ENCODE peak calls at places on chromosome 12, in six cellular contexts. C is neuronal stem cell, X is mesendoderm, H is IMR-90, I is mesenchymal stem cell, P is trophoblast cell. F is an unnamed sample. For H3K36me3, the result is how much of the 10 kb centered on the place peaks cover.

GRCh38 chr12:64625243-64626077 is 15.2 kb downstream of the RASSF3 start:
- DNase-seq in I (peak), H (peak), C (no peak), X (peak), P (peak), F (no peak)

GRCh38 chr12:130775953-130776856 is 60.1 kb upstream of the RIMBP2 start:
- DNase-seq in X (peak), H (peak), P (peak), I (peak), C (no peak), F (peak)

GRCh38 chr12:113173081-113173698 is 12.1 kb downstream of the DDX54 start:
- DNase-seq in H (no peak), X (no peak), I (no peak), C (no peak), P (no peak), F (no peak)

GRCh38 chr12:113933201-113933786 is 32.8 kb downstream of the RBM19 start:
- DNase-seq in I (peak), H (peak), P (no peak), X (peak), C (peak), F (no peak)

GRCh38 chr12:64169999-64170398 is 52.1 kb downstream of the KICS2 start:
- DNase-seq in H (no peak), P (no peak), C (no peak), I (no peak), X (no peak), F (no peak)

GRCh38 chr12:84701966-84702365 is 210.6 kb downstream of the SLC6A15 start:
- DNase-seq in P (no peak), H (peak), I (no peak), X (no peak), C (no peak), F (no peak)

GRCh38 chr12:94074970-94075695 is 73.2 kb upstream of the PLXNC1 start:
- DNase-seq in H (peak), C (peak), X (peak), I (peak), P (peak), F (no peak)

GRCh38 chr12:41962171-41962572 is 182.5 kb downstream of the GXYLT1 start:
- DNase-seq in C (no peak), X (no peak), P (no peak), I (no peak), H (no peak), F (no peak)

GRCh38 chr12:6823161-6824084 is 1.8 kb downstream of the GPR162 start:
- DNase-seq in P (no peak), C (no peak), I (no peak), H (no peak), X (peak), F (no peak)

GRCh38 chr12:65871865-65872645 is 47.8 kb downstream of the HMGA2 start:
- DNase-seq in P (peak), I (no peak), C (no peak), H (no peak), X (no peak), F (no peak)

GRCh38 chr12:29763301-29763683 is 20.4 kb downstream of the TMTC1 start:
- DNase-seq in P (no peak), C (no peak), X (no peak), I (peak), H (no peak), F (no peak)

GRCh38 chr12:85606455-85606854 is 229.8 kb downstream of the RASSF9 start:
- DNase-seq in H (no peak), X (no peak), P (no peak), I (no peak), C (no peak), F (no peak)

GRCh38 chr12:5503774-5504173 is 71.9 kb downstream of the NTF3 start:
- DNase-seq in I (no peak), P (peak), X (no peak), C (no peak), H (no peak), F (no peak)

GRCh38 chr12:45248095-45248494 is 32.2 kb downstream of the ANO6 start:
- DNase-seq in H (no peak), I (no peak), X (no peak), P (no peak), C (no peak), F (no peak)

GRCh38 chr12:54364413-54364812 is at the start of gene GPR84:
- DNase-seq in C (no peak), H (no peak), P (no peak), X (no peak), I (no peak), F (no peak)

GRCh38 chr12:106305376-106305775 is 2.8 kb downstream of the TCP11L2 start:
- DNase-seq in I (peak), P (no peak), H (peak), C (no peak), X (no peak), F (no peak)

GRCh38 chr12:20748198-20748597 is 53.1 kb downstream of the SLCO1C1 start:
- DNase-seq in X (no peak), I (no peak), H (no peak), P (no peak), C (no peak), F (no peak)

GRCh38 chr12:66269757-66270383 is 32.4 kb upstream of the HELB start:
- DNase-seq in H (peak), P (no peak), I (peak), C (peak), X (peak), F (no peak)

GRCh38 chr12:10223208-10223607 is 10.5 kb downstream of the GABARAPL1 start:
- DNase-seq in C (no peak), I (no peak), P (no peak), H (no peak), X (no peak), F (peak)

GRCh38 chr12:123363743-123364531 is 710 bp downstream of the SBNO1 start:
- DNase-seq in P (no peak), I (no peak), H (no peak), C (peak), X (peak), F (no peak)

GRCh38 chr12:21337453-21337852 is 2.7 kb upstream of the SLCO1A2 start:
- DNase-seq in P (no peak), H (no peak), I (no peak), C (no peak), X (no peak), F (no peak)

GRCh38 chr12:49236423-49236822 is 28.5 kb upstream of the TUBA1C start:
- DNase-seq in X (no peak), H (no peak), C (no peak), P (no peak), I (no peak), F (no peak)

GRCh38 chr12:124493809-124494750 is 73.3 kb downstream of the NCOR2 start:
- DNase-seq in P (no peak), C (no peak), I (no peak), X (no peak), H (no peak), F (no peak)

GRCh38 chr12:131711551-131712205 is 788 bp downstream of the SFSWAP start:
- DNase-seq in P (no peak), I (peak), X (no peak), C (no peak), H (no peak), F (no peak)

GRCh38 chr12:76520348-76520747 is 39.2 kb downstream of the OSBPL8 start:
- DNase-seq in I (peak), P (no peak), X (no peak), H (no peak), C (no peak), F (no peak)

GRCh38 chr12:62613092-62613491 is 146.5 kb downstream of the MON2 start:
- DNase-seq in I (no peak), H (no peak), C (no peak), X (no peak), P (no peak), F (no peak)

GRCh38 chr12:2395352-2395977 is 342.7 kb downstream of the CACNA1C start:
- DNase-seq in I (peak), H (peak), C (peak), P (peak), X (peak), F (peak)

GRCh38 chr12:75479963-75480461 is 543 bp upstream of the GLIPR1 start:
- DNase-seq in I (no peak), H (peak), P (no peak), C (no peak), X (no peak), F (no peak)

DNA sequence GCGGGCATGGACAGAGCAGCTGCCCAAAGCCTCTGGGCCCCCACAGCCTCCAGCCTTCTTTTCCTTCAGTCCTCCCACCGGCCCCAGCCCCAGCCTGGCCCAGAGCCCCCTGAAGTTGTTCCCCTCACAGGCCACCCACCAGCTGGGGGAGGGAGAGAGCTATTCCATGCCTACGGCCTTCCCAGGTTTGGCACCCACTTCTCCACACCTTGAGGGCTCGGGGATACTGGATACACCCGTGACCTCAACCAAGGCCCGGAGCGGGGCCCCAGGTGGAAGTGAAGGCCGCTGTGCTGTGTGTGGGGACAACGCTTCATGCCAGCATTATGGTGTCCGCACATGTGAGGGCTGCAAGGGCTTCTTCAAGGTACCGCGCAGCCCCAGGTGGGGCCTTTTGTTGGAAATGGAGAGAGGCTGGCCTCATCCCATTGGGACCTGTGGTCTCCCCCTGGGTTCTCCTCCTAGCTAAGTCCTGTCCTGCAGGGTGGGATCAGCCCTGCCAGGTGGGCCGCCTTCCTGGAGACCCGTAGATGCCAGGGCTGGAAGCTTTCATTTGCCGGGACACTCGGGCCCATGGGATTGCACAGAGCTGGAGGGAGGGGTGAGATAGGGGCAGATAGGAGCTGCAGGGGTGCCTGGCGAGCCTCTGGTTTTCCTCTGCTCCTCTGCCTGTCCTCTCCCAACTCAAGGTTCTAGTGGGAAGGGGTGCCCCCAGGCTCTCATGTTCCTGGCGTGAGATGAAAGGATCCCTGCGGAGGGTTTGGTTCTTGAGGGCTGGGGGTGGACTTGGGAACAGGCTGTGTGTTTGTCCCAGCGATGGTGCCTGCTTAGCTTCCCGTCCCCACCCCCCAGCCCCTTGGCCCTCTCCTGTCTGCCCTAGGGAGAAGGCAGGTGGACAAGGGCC is 3.8 kb downstream of the NR4A1 start:
- DNase-seq in I (no peak), H (peak), C (no peak), X (no peak), P (no peak), F (no peak)
- H3K36me3 ChIP-seq in I (under half), H (under half), C (under half), X (under half), P (under half), F (under half)

GRCh38 chr12:68455676-68456345 is 123.6 kb upstream of the MDM1 start:
- DNase-seq in C (no peak), H (peak), X (no peak), P (no peak), I (no peak), F (no peak)
- H4K8ac ChIP-seq in C (no peak), H (no peak), X (no peak), P (peak), I (peak), F (no peak)

DNA sequence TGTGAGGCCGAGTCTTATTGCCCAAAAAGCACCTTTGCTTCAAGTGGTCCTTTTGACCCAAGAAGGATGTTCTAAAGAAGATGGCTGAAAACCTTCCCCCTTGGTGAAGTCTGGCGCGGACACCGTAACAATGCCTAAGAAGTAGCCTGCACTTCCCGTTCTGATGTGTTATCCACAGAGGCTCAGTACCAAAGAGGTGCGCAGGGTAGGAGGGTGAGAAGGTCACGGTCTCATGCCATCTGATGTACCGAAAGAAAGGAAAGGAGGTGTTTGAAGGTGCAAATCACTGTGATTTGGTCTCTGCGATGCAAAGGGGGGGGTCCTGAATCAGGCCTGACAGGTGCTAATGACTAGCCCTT is 9.9 kb downstream of the PEBP1 start:
- DNase-seq in X (no peak), C (no peak), H (no peak), I (no peak), P (no peak), F (no peak)
- H3K36me3 ChIP-seq in X (under half), C (half or more), H (under half), I (half or more), P (under half), F (under half)

GRCh38 chr12:46372131-46372851 is at the start of gene SLC38A2:
- DNase-seq in X (peak), H (peak), C (peak), P (peak), I (peak), F (no peak)
- H4K8ac ChIP-seq in X (peak), H (peak), C (no peak), P (peak), I (peak), F (peak)

DNA sequence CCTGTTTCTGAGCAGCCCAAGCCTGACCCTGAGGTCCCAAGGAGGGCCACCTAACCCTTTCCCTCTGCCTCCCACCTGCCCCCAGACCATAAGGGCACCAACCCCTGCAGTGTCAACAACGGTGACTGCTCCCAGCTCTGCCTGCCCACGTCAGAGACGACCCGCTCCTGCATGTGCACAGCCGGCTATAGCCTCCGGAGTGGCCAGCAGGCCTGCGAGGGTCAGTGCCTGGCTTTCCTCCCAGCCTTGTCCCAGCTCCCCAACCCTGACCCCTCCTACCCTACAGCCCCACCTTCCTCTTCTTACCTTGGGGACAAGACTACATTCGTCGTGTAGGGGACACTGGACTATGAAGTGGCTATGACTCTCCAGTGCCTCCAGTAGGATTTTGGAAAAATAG is 33.7 kb upstream of the LRP1-AS start:
- DNase-seq in X (no peak), H (no peak), I (no peak), P (no peak), C (no peak), F (no peak)
- H3K36me3 ChIP-seq in X (under half), H (half or more), I (half or more), P (half or more), C (half or more), F (half or more)

GRCh38 chr12:27710592-27711311 is at the start of gene MRPS35:
- DNase-seq in P (peak), C (peak), H (peak), X (peak), I (peak), F (peak)
- H4K8ac ChIP-seq in P (peak), C (peak), H (peak), X (peak), I (peak), F (peak)

DNA sequence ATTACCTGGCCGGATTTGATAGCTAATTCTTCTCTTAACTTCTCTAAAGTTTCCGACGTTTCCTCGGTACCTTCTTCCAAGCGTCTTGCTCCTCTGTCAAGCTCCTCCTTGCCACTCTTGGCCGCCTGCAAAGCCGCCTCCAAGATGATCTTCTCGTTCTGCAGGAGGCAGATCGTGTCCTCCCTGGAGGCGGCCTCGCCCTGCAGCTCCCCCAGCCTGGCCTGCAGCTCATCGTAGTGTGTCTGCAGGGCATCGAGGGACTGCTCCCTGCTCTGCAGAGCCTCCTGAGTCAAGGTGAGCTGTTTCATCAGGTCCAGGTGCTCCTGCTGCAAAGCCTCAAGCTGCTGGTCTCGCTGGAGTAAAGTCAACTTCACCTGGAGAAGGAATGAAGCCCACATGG is 32.8 kb downstream of the GOLGA3 start:
- DNase-seq in C (no peak), X (no peak), P (no peak), I (no peak), H (no peak), F (no peak)
- H3K36me3 ChIP-seq in C (half or more), X (under half), P (half or more), I (half or more), H (half or more), F (under half)

GRCh38 chr12:108363165-108363564 is 24.1 kb upstream of the CMKLR1 start:
- DNase-seq in C (no peak), H (no peak), P (no peak), I (no peak), X (no peak), F (no peak)
- H4K8ac ChIP-seq in C (no peak), H (no peak), P (no peak), I (no peak), X (no peak), F (no peak)

GRCh38 chr12:116799955-116800354 is 61.8 kb downstream of the RNFT2 start:
- DNase-seq in C (no peak), P (no peak), X (no peak), I (no peak), H (no peak), F (no peak)

GRCh38 chr12:116802018-116802417 is 63.9 kb downstream of the RNFT2 start:
- DNase-seq in P (no peak), C (no peak), H (no peak), I (no peak), X (no peak), F (no peak)

GRCh38 chr12:116800918-116801317 is 62.8 kb downstream of the RNFT2 start:
- DNase-seq in I (no peak), X (no peak), P (no peak), H (no peak), C (no peak), F (no peak)

GRCh38 chr12:116797885-116798284 is 59.8 kb downstream of the RNFT2 start:
- DNase-seq in H (no peak), X (no peak), P (no peak), I (no peak), C (no peak), F (no peak)

GRCh38 chr12:116798719-116799118 is 60.6 kb downstream of the RNFT2 start:
- DNase-seq in X (no peak), C (no peak), I (no peak), H (no peak), P (no peak), F (no peak)
- H3K36me3 ChIP-seq in X (under half), C (under half), I (under half), H (under half), P (under half), F (under half)